ENCODE peak calls at places on chromosomes 3 and 15, in four cellular contexts. A is memory B cell; H is stimulated activated effector memory CD8-positive, alpha-beta T cell treated with anti-CD3 and anti-CD28 coated beads, Interleukin-12 subunit alpha, Interleukin-12 subunit beta, amount 100 ng/mL, for 72 hours; Z is GM12891. O is an unnamed sample.

GRCh38 chr15:78358114-78358513 is 18.0 kb downstream of the CRABP1 start:
- DNase-seq in A (no peak), H (no peak), Z (no peak), O (no peak)

GRCh38 chr3:71103430-71103881 is 480.1 kb downstream of the FOXP1 start:
- DNase-seq in A (no peak), H (no peak), Z (no peak), O (no peak)

GRCh38 chr15:96381463-96381862 is 51.0 kb downstream of the NR2F2 start:
- DNase-seq in A (no peak), H (no peak), Z (no peak), O (no peak)

GRCh38 chr3:15241341-15241740 is 35.3 kb downstream of the CAPN7 start:
- DNase-seq in A (peak), H (no peak), Z (no peak), O (peak)

GRCh38 chr3:170751083-170751893 is 118.7 kb downstream of the RPL22L1 start:
- DNase-seq in A (no peak), H (no peak), Z (no peak), O (no peak)

GRCh38 chr15:32861741-32862140 is 143.9 kb downstream of the GREM1 start:
- DNase-seq in A (peak), H (no peak), Z (no peak), O (peak)

GRCh38 chr3:108036984-108037741 is 53.7 kb downstream of the CD47 start:
- DNase-seq in A (peak), H (no peak), Z (peak), O (peak)

GRCh38 chr3:111794701-111795100 is 64.4 kb upstream of the PHLDB2 start:
- DNase-seq in A (no peak), H (no peak), Z (no peak), O (no peak)

GRCh38 chr15:83784975-83785374 is 131.1 kb downstream of the ADAMTSL3 start:
- DNase-seq in A (no peak), H (no peak), Z (no peak), O (no peak)

GRCh38 chr3:70754314-70754713 is 441.9 kb upstream of the MDFIC2 start:
- DNase-seq in A (no peak), H (no peak), Z (no peak), O (no peak)

GRCh38 chr15:69668049-69668705 is 215.6 kb downstream of the RPLP1 start:
- DNase-seq in A (no peak), H (no peak), Z (no peak), O (no peak)

GRCh38 chr15:93980149-93980911 is 251.0 kb upstream of the MCTP2 start:
- DNase-seq in A (no peak), H (no peak), Z (no peak), O (no peak)

GRCh38 chr3:54801977-54802376 is 125.9 kb downstream of the LRTM1 start:
- DNase-seq in A (no peak), H (no peak), Z (no peak), O (no peak)

GRCh38 chr3:127865941-127866340 is 43.6 kb upstream of the MGLL start:
- DNase-seq in A (no peak), H (no peak), Z (no peak), O (no peak)

GRCh38 chr3:140019946-140020345 is 85.0 kb downstream of the CLSTN2 start:
- DNase-seq in A (no peak), H (no peak), Z (no peak), O (no peak)

GRCh38 chr3:124772081-124772831 is 42.0 kb downstream of the UMPS start:
- DNase-seq in A (no peak), H (no peak), Z (no peak), O (no peak)

GRCh38 chr15:68618339-68619302 is 39.8 kb downstream of the CORO2B start:
- DNase-seq in A (no peak), H (no peak), Z (no peak), O (no peak)

GRCh38 chr15:67762610-67763368 is 62.5 kb upstream of the SKOR1 start:
- DNase-seq in A (no peak), H (no peak), Z (peak), O (peak)

GRCh38 chr3:40044487-40044886 is 235.1 kb downstream of the MYRIP start:
- DNase-seq in A (no peak), H (no peak), Z (no peak), O (no peak)

GRCh38 chr3:72844436-72844999 is 3.7 kb downstream of the SHQ1 start:
- DNase-seq in A (no peak), H (no peak), Z (no peak), O (peak)

GRCh38 chr3:184008161-184008560 is 9.5 kb downstream of the ABCC5 start:
- DNase-seq in A (no peak), H (no peak), Z (no peak), O (no peak)

GRCh38 chr3:44969779-44970178 is 6.2 kb downstream of the ZDHHC3 start:
- DNase-seq in A (no peak), H (no peak), Z (no peak), O (no peak)

GRCh38 chr3:196868297-196868661 is 559 bp downstream of the SENP5 start:
- DNase-seq in A (peak), H (no peak), Z (peak), O (peak)

GRCh38 chr3:2655229-2655701 is 454.9 kb downstream of the IL5RA start:
- DNase-seq in A (no peak), H (no peak), Z (no peak), O (no peak)

GRCh38 chr3:150870406-150870805 is 34.8 kb downstream of the MINDY4B start:
- DNase-seq in A (no peak), H (no peak), Z (no peak), O (no peak)

GRCh38 chr3:193842832-193843446 is 249.9 kb downstream of the OPA1 start:
- DNase-seq in A (no peak), H (no peak), Z (no peak), O (no peak)

GRCh38 chr3:130576571-130577266 is 59.7 kb downstream of the COL6A6 start:
- DNase-seq in A (no peak), H (no peak), Z (no peak), O (no peak)

GRCh38 chr15:41022487-41023090 is 69.3 kb downstream of the CHAC1 start:
- DNase-seq in A (peak), H (no peak), Z (peak), O (peak)

GRCh38 chr15:62135532-62136134 is 29.5 kb downstream of the C2CD4B start:
- DNase-seq in A (no peak), H (no peak), Z (no peak), O (no peak)

GRCh38 chr15:68593826-68594532 is 15.2 kb downstream of the CORO2B start:
- DNase-seq in A (no peak), H (no peak), Z (no peak), O (no peak)

GRCh38 chr3:113266738-113267137 is 55.4 kb downstream of the BOC start:
- DNase-seq in A (no peak), H (no peak), Z (no peak), O (no peak)

GRCh38 chr3:9213019-9213646 is 36.3 kb downstream of the SRGAP3 start:
- DNase-seq in A (no peak), H (no peak), Z (no peak), O (no peak)

GRCh38 chr15:33565099-33565498 is 254.3 kb downstream of the RYR3 start:
- DNase-seq in A (no peak), H (no peak), Z (no peak), O (no peak)

GRCh38 chr15:93167291-93167690 is 78.3 kb upstream of the RGMA start:
- DNase-seq in A (no peak), H (no peak), Z (no peak), O (no peak)

GRCh38 chr3:73094127-73094526 is 32.7 kb downstream of the EBLN2 start:
- DNase-seq in A (no peak), H (no peak), Z (peak), O (no peak)

GRCh38 chr3:185796431-185797107 is 28.3 kb downstream of the IGF2BP2 start:
- DNase-seq in A (no peak), H (no peak), Z (no peak), O (no peak)

GRCh38 chr3:81732642-81733041 is 28.8 kb downstream of the GBE1 start:
- DNase-seq in A (no peak), H (no peak), Z (no peak), O (no peak)

O was measured in GM10248.